ENCODE peak calls at places on chromosomes 12 and 14, in ten cellular contexts. S is AG09319; N is left ventricle myocardium inferior; F is EH; A is amygdala; B is NCI-H510A; X is NCI-H1694; G is RKO; Q is stimulated activated CD8-positive, alpha-beta memory T cell treated with anti-CD3 and anti-CD28 coated beads, Interleukin-7, amount 100 ng/mL, for 24 hours; O is D341Med. K is an unnamed sample.

GRCh38 chr14:24425704-24426103 is 3.8 kb downstream of the CBLN3 start:
- DNase-seq in S (peak), N (no peak), F (peak), A (no peak), B (peak), X (no peak), G (no peak), Q (no peak), O (no peak), K (peak)

GRCh38 chr14:96405603-96406158 is 13.8 kb downstream of the AK7 start:
- DNase-seq in S (no peak), N (no peak), F (no peak), A (no peak), B (no peak), X (no peak), G (no peak), Q (no peak), O (no peak), K (no peak)

GRCh38 chr12:14993537-14994266 is 20.9 kb downstream of the PDE6H start:
- DNase-seq in S (no peak), N (no peak), F (peak), A (no peak), B (no peak), X (no peak), G (no peak), Q (no peak), O (no peak), K (no peak)

GRCh38 chr14:100524933-100525243 is 62.3 kb downstream of the BEGAIN start:
- DNase-seq in S (no peak), N (no peak), F (no peak), A (no peak), B (no peak), X (peak), G (no peak), Q (no peak), O (peak), K (no peak)

GRCh38 chr12:75437564-75437963 is 43.0 kb upstream of the GLIPR1 start:
- DNase-seq in S (no peak), N (no peak), F (peak), A (no peak), B (no peak), X (no peak), G (no peak), Q (no peak), O (no peak), K (no peak)

GRCh38 chr12:51200806-51201205 is 17.1 kb downstream of the POU6F1 start:
- DNase-seq in S (no peak), N (no peak), F (no peak), A (no peak), B (no peak), X (no peak), G (no peak), Q (no peak), O (no peak), K (no peak)

GRCh38 chr14:32560213-32560857 is 231.2 kb downstream of the AKAP6 start:
- DNase-seq in S (peak), N (no peak), F (peak), A (peak), B (peak), X (peak), G (peak), Q (no peak), O (peak), K (peak)

GRCh38 chr12:45615268-45615667 is 114.2 kb upstream of the ARID2 start:
- DNase-seq in S (peak), N (no peak), F (peak), A (no peak), B (peak), X (no peak), G (no peak), Q (no peak), O (no peak), K (no peak)

GRCh38 chr12:23002381-23002780 is 377.4 kb downstream of the ETNK1 start:
- DNase-seq in S (no peak), N (no peak), F (no peak), A (no peak), B (no peak), X (no peak), G (no peak), Q (no peak), O (no peak), K (no peak)

GRCh38 chr14:81834308-81834707 is 300.7 kb upstream of the SEL1L start:
- DNase-seq in S (no peak), N (no peak), F (no peak), A (no peak), B (no peak), X (no peak), G (no peak), Q (no peak), O (no peak), K (no peak)

GRCh38 chr14:94129758-94130414 is 482 bp upstream of the IFI27L2 start:
- DNase-seq in S (no peak), N (peak), F (peak), A (peak), B (peak), X (peak), G (peak), Q (no peak), O (no peak), K (peak)

GRCh38 chr14:64450255-64450654 is 15.0 kb upstream of the AKAP5 start:
- DNase-seq in S (no peak), N (no peak), F (no peak), A (no peak), B (no peak), X (no peak), G (no peak), Q (no peak), O (no peak), K (no peak)

GRCh38 chr12:51270067-51270846 is at the start of gene SMAGP:
- DNase-seq in S (no peak), N (peak), F (peak), A (no peak), B (peak), X (no peak), G (peak), Q (no peak), O (peak), K (peak)

GRCh38 chr14:57816568-57817284 is 49.2 kb downstream of the SLC35F4 start:
- DNase-seq in S (no peak), N (no peak), F (no peak), A (no peak), B (no peak), X (no peak), G (peak), Q (no peak), O (no peak), K (no peak)

GRCh38 chr12:897386-897785 is 52.1 kb downstream of the RAD52 start:
- DNase-seq in S (no peak), N (no peak), F (no peak), A (no peak), B (no peak), X (no peak), G (no peak), Q (no peak), O (no peak), K (no peak)

GRCh38 chr14:52067873-52068740 is 752 bp downstream of the NID2 start:
- DNase-seq in S (no peak), N (peak), F (peak), A (no peak), B (no peak), X (no peak), G (no peak), Q (no peak), O (no peak), K (no peak)

GRCh38 chr12:109592195-109592904 is 18.8 kb downstream of the MVK start:
- DNase-seq in S (no peak), N (peak), F (no peak), A (no peak), B (no peak), X (no peak), G (no peak), Q (no peak), O (no peak), K (no peak)

GRCh38 chr12:92552412-92553108 is 150.2 kb upstream of the PLEKHG7 start:
- DNase-seq in S (no peak), N (no peak), F (peak), A (no peak), B (no peak), X (no peak), G (no peak), Q (no peak), O (no peak), K (no peak)

GRCh38 chr14:56244138-56244789 is 126.1 kb downstream of the PELI2 start:
- DNase-seq in S (peak), N (no peak), F (peak), A (no peak), B (no peak), X (no peak), G (no peak), Q (no peak), O (no peak), K (no peak)

GRCh38 chr12:3999904-4000303 is 126.7 kb upstream of the PARP11 start:
- DNase-seq in S (no peak), N (no peak), F (no peak), A (no peak), B (no peak), X (no peak), G (no peak), Q (no peak), O (no peak), K (no peak)

K was measured in adrenal gland.